ENCODE peak calls at places on chromosomes 5 and 9, in five cellular contexts. One of them, this sample, is unnamed.

GRCh38 chr5:88884435-88884877 is 1.5 kb upstream of the MEF2C start:
- DNase-seq in tibial artery: no peak
- DNase-seq in activated CD4-positive, alpha-beta T cell treated with anti-CD3 and anti-CD28 coated beads for 24 hours: no peak
- DNase-seq in HT1080: no peak
- DNase-seq in lower lobe of right lung: no peak
- DNase-seq in this sample: no peak

GRCh38 chr5:72478684-72479083 is 28.5 kb downstream of the ZNF366 start:
- DNase-seq in HT1080: no peak
- DNase-seq in tibial artery: no peak
- DNase-seq in lower lobe of right lung: no peak
- DNase-seq in activated CD4-positive, alpha-beta T cell treated with anti-CD3 and anti-CD28 coated beads for 24 hours: no peak
- DNase-seq in this sample: peak

GRCh38 chr9:98081477-98082219 is 25.1 kb downstream of the NANS start:
- DNase-seq in HT1080: peak
- DNase-seq in tibial artery: peak
- DNase-seq in lower lobe of right lung: peak
- DNase-seq in activated CD4-positive, alpha-beta T cell treated with anti-CD3 and anti-CD28 coated beads for 24 hours: peak
- DNase-seq in this sample: peak

GRCh38 chr5:178351950-178352349 is 119.3 kb upstream of the PHYKPL start:
- DNase-seq in HT1080: no peak
- DNase-seq in tibial artery: no peak
- DNase-seq in lower lobe of right lung: no peak
- DNase-seq in activated CD4-positive, alpha-beta T cell treated with anti-CD3 and anti-CD28 coated beads for 24 hours: no peak
- DNase-seq in this sample: no peak

GRCh38 chr5:171521219-171521633 is 101.8 kb downstream of the FGF18 start:
- DNase-seq in tibial artery: peak
- DNase-seq in HT1080: peak
- DNase-seq in activated CD4-positive, alpha-beta T cell treated with anti-CD3 and anti-CD28 coated beads for 24 hours: no peak
- DNase-seq in lower lobe of right lung: no peak
- DNase-seq in this sample: peak

GRCh38 chr5:52498607-52499006 is 289.1 kb upstream of the ITGA1 start:
- DNase-seq in activated CD4-positive, alpha-beta T cell treated with anti-CD3 and anti-CD28 coated beads for 24 hours: no peak
- DNase-seq in lower lobe of right lung: no peak
- DNase-seq in tibial artery: no peak
- DNase-seq in HT1080: no peak
- DNase-seq in this sample: no peak

GRCh38 chr9:123191660-123192059 is 76.7 kb downstream of the STRBP start:
- DNase-seq in HT1080: no peak
- DNase-seq in tibial artery: no peak
- DNase-seq in lower lobe of right lung: no peak
- DNase-seq in activated CD4-positive, alpha-beta T cell treated with anti-CD3 and anti-CD28 coated beads for 24 hours: no peak
- DNase-seq in this sample: no peak

GRCh38 chr5:148558892-148559291 is 95.4 kb downstream of the HTR4 start:
- DNase-seq in activated CD4-positive, alpha-beta T cell treated with anti-CD3 and anti-CD28 coated beads for 24 hours: no peak
- DNase-seq in lower lobe of right lung: no peak
- DNase-seq in tibial artery: no peak
- DNase-seq in HT1080: no peak
- DNase-seq in this sample: no peak

GRCh38 chr9:100848731-100849130 is 179.8 kb upstream of the PLPPR1 start:
- DNase-seq in HT1080: peak
- DNase-seq in tibial artery: no peak
- DNase-seq in activated CD4-positive, alpha-beta T cell treated with anti-CD3 and anti-CD28 coated beads for 24 hours: no peak
- DNase-seq in lower lobe of right lung: no peak
- DNase-seq in this sample: no peak

GRCh38 chr5:133287500-133287899 is 235.7 kb downstream of the HSPA4 start:
- DNase-seq in tibial artery: no peak
- DNase-seq in activated CD4-positive, alpha-beta T cell treated with anti-CD3 and anti-CD28 coated beads for 24 hours: peak
- DNase-seq in HT1080: no peak
- DNase-seq in lower lobe of right lung: no peak
- DNase-seq in this sample: peak

GRCh38 chr9:93591706-93592388 is 15.5 kb downstream of the PHF2 start:
- DNase-seq in activated CD4-positive, alpha-beta T cell treated with anti-CD3 and anti-CD28 coated beads for 24 hours: no peak
- DNase-seq in HT1080: no peak
- DNase-seq in lower lobe of right lung: no peak
- DNase-seq in tibial artery: peak
- DNase-seq in this sample: no peak

GRCh38 chr9:78130004-78130403 is 98.4 kb upstream of the GNAQ start:
- DNase-seq in HT1080: peak
- DNase-seq in activated CD4-positive, alpha-beta T cell treated with anti-CD3 and anti-CD28 coated beads for 24 hours: no peak
- DNase-seq in tibial artery: peak
- DNase-seq in lower lobe of right lung: peak
- DNase-seq in this sample: peak

GRCh38 chr9:8863886-8864881 is 1064.6 kb upstream of the DMAC1 start:
- DNase-seq in tibial artery: no peak
- DNase-seq in lower lobe of right lung: no peak
- DNase-seq in activated CD4-positive, alpha-beta T cell treated with anti-CD3 and anti-CD28 coated beads for 24 hours: no peak
- DNase-seq in HT1080: peak
- DNase-seq in this sample: peak

GRCh38 chr5:37308796-37309195 is 59.6 kb upstream of the CPLANE1 start:
- DNase-seq in HT1080: no peak
- DNase-seq in tibial artery: no peak
- DNase-seq in activated CD4-positive, alpha-beta T cell treated with anti-CD3 and anti-CD28 coated beads for 24 hours: no peak
- DNase-seq in lower lobe of right lung: no peak
- DNase-seq in this sample: no peak

This sample was measured in A172.